ENCODE peak calls at places on chromosome 11, in six cellular contexts. I is neuronal stem cell, V is MM.1S, X is astrocyte, G is IMR-90, M is GM23248. J is an unnamed sample. For H3K9me3, the result is how much of the 10 kb centered on the place peaks cover.

GRCh38 chr11:27296406-27296994 is 66.5 kb downstream of the CCDC34 start:
- DNase-seq in I (no peak), M (peak), X (peak), G (peak), V (peak), J (peak)

GRCh38 chr11:65611028-65611757 is 2.8 kb downstream of the MAP3K11 start:
- DNase-seq in X (no peak), M (no peak), V (no peak), G (no peak), I (no peak), J (no peak)

GRCh38 chr11:17129003-17129402 is 51.5 kb upstream of the RPS13 start:
- DNase-seq in V (no peak), I (no peak), M (peak), X (peak), G (peak), J (peak)

GRCh38 chr11:95338430-95338991 is 107.5 kb upstream of the SESN3 start:
- DNase-seq in I (no peak), V (no peak), X (peak), M (peak), G (peak), J (no peak)

GRCh38 chr11:64211181-64211872 is 4.8 kb downstream of the FERMT3 start:
- DNase-seq in M (no peak), I (no peak), G (no peak), V (no peak), X (no peak), J (no peak)

GRCh38 chr11:3807856-3808845 is at the start of gene PGAP2:
- DNase-seq in I (peak), X (no peak), M (peak), G (peak), V (peak), J (peak)

GRCh38 chr11:125165111-125165663 is 636 bp downstream of the PKNOX2 start:
- DNase-seq in X (peak), V (no peak), M (peak), I (peak), G (peak), J (peak)

GRCh38 chr11:122478986-122479385 is 176.5 kb upstream of the UBASH3B start:
- DNase-seq in I (no peak), V (no peak), M (peak), X (no peak), G (no peak), J (no peak)

GRCh38 chr11:11985016-11985715 is 23.3 kb downstream of the DKK3 start:
- DNase-seq in X (peak), V (no peak), I (no peak), G (peak), M (peak), J (no peak)

GRCh38 chr11:78828582-78829520 is 254.2 kb upstream of the NARS2 start:
- DNase-seq in V (no peak), X (no peak), M (no peak), I (no peak), G (no peak), J (peak)

GRCh38 chr11:2789791-2790580 is 90.2 kb upstream of the KCNQ1OT1 start:
- DNase-seq in V (no peak), I (no peak), X (no peak), G (no peak), M (no peak), J (no peak)

GRCh38 chr11:2853997-2854560 is 31.5 kb downstream of the CDKN1C start:
- DNase-seq in G (no peak), I (no peak), M (no peak), V (peak), X (no peak), J (peak)

GRCh38 chr11:108210441-108210840 is 12.0 kb downstream of the NPAT start:
- DNase-seq in X (no peak), I (no peak), G (no peak), M (no peak), V (no peak), J (no peak)

GRCh38 chr11:108206969-108207682 is 15.3 kb downstream of the NPAT start:
- DNase-seq in M (no peak), V (no peak), X (no peak), I (no peak), G (no peak), J (no peak)

GRCh38 chr11:108206171-108206570 is 16.3 kb downstream of the NPAT start:
- DNase-seq in I (no peak), G (no peak), M (no peak), V (no peak), X (no peak), J (no peak)

GRCh38 chr11:108204918-108205499 is 17.4 kb downstream of the NPAT start:
- DNase-seq in V (no peak), G (no peak), M (no peak), X (no peak), I (no peak), J (no peak)

GRCh38 chr11:108207683-108208060 is 14.8 kb downstream of the NPAT start:
- DNase-seq in M (no peak), V (no peak), I (no peak), G (no peak), X (no peak), J (no peak)
- H3K9me3 ChIP-seq in M (under half), V (under half), I (under half), G (under half), X (under half), J (under half)

DNA sequence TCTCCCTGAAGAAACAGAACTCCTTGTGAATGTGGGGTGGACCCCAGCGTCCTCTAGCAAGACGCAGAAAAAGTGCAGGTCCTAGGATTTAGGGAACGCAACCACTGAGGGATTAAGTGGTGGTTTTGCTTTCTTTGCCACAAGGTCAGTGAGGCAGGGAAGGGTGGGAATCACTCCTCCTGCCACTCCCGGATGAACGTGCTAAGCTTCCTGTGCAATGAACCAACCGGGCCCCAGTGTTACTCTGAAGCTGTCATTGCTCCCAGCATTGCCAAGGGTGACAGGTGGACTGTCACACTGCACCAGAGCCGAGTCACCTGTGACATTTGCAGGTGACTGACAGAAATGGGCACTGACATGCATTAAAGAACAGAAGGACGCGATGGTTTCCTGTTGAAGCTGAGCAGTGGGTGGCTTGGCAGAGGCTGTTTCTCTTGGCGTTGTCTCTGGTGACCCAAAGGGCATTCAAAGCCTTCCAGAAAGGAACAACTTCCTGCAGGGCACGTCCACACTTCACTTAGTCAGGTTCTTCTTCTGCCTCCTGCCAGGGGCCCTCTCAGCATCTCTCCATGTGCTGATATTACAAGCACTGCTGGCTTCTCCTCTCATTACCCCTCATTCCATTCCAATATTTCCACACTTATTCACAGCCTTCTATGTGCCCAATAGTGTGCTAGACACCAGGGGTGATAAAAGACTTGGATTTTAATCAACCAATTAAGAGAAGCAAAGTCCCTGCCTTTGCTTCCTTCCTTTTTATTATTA is 9.7 kb downstream of the KIRREL3 start:
- DNase-seq in X (peak), M (peak), I (no peak), V (no peak), G (peak), J (no peak)
- H3K9ac ChIP-seq in X (peak), M (peak), I (no peak), V (no peak), G (peak), J (peak)

DNA sequence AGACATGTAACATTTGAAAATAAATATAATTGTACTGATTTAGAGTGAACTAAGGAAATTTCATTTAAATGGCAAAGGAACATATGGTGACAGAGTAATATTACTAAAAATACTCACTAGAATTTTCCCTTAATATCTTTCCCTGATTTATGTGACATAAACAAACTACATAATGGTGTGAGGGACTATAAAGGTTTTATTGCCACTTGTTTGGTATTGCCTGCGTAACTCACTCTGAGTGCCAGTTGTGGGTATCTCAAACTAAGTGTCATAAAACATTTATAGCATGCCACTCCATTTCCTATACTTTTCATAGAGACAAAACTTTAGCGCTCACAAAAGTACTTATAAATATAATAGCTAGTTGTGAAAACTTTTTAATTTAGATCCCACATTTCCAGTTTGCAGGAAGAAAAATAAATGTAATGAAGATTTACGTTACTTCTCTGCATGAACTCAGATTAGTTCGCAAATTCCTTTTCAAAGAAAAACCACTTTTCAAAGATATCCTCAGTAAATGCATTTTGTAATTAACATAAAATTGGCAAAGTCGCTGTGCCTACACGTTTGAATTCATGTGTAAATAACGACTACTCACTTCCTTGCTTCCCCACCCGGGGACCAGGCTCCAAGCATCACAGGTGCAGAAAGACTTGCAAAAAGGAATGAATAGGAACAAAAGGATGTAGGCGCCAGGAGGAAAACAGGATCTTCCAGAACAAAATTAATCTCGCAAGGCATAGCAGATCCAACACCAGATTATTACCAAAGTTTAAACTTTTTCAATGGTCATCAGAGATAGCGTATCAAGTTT is 1.6 kb upstream of the QSER1 start:
- DNase-seq in M (no peak), G (no peak), V (no peak), X (no peak), I (no peak), J (no peak)
- H3K27ac ChIP-seq in M (no peak), G (no peak), V (no peak), X (no peak), I (no peak), J (no peak)

GRCh38 chr11:71076525-71077304 is 175.7 kb downstream of the SHANK2 start:
- DNase-seq in I (no peak), X (no peak), G (no peak), M (no peak), V (no peak), J (no peak)
- H3K9me3 ChIP-seq in I (under half), X (under half), G (under half), M (under half), V (under half), J (under half)